ENCODE peak calls at places on chromosomes 11 and 22, in ten cellular contexts. B is NCI-H1105 treated with DMSO at 0.1 percent for 48 hours, L is fibroblast of gingiva, Q is NCI-H526 treated with DMSO at 0.1 percent for 48 hours, Y is NCI-H187 treated with DMSO at 0.1 percent for 48 hours, X is fibroblast of the conjunctiva, G is MCF 10A, K is GM12865, I is NCI-H2081 treated with DMSO at 0.1 percent for 48 hours, D is ecto neural progenitor cell. S is an unnamed sample.

GRCh38 chr22:46801331-46801811 is 38.9 kb downstream of the TBC1D22A start:
- DNase-seq in K (no peak), G (no peak), Q (no peak), I (no peak), L (no peak), Y (no peak), D (no peak), X (no peak), B (no peak), S (no peak)

GRCh38 chr22:28829358-28830181 is 29.2 kb upstream of the XBP1 start:
- DNase-seq in X (peak), Y (no peak), I (no peak), B (peak), Q (no peak), L (peak), K (peak), G (peak), D (peak), S (peak)

GRCh38 chr11:114274637-114275036 is 21.6 kb upstream of the NNMT start:
- DNase-seq in I (no peak), Q (no peak), K (no peak), B (no peak), D (peak), Y (no peak), G (no peak), L (no peak), X (no peak), S (no peak)

GRCh38 chr22:48338793-48339705 is 1488.6 kb downstream of the BRD1 start:
- DNase-seq in K (no peak), G (no peak), D (no peak), B (no peak), Y (no peak), I (no peak), X (no peak), Q (no peak), L (no peak), S (no peak)

GRCh38 chr22:48940266-48940987 is 887.2 kb downstream of the BRD1 start:
- DNase-seq in D (peak), B (no peak), L (no peak), G (no peak), Y (no peak), K (no peak), Q (no peak), X (no peak), I (no peak), S (no peak)

GRCh38 chr11:123904932-123905331 is 3.0 kb downstream of the OR8D4 start:
- DNase-seq in G (no peak), I (no peak), D (no peak), L (no peak), K (no peak), B (no peak), Y (no peak), Q (no peak), X (no peak), S (no peak)

GRCh38 chr11:59174664-59175033 is 2.7 kb downstream of the DTX4 start:
- DNase-seq in G (peak), K (peak), L (no peak), B (no peak), I (no peak), Y (no peak), D (no peak), Q (peak), X (no peak), S (peak)

GRCh38 chr22:43426816-43427215 is 15.0 kb downstream of the MPPED1 start:
- DNase-seq in B (no peak), D (no peak), K (no peak), G (no peak), L (no peak), X (no peak), Y (no peak), I (no peak), Q (no peak), S (no peak)

GRCh38 chr11:69881467-69882269 is 62.5 kb upstream of the FGF3 start:
- DNase-seq in Y (no peak), G (no peak), K (no peak), I (no peak), Q (no peak), X (no peak), B (no peak), D (peak), L (no peak), S (no peak)

S was measured in epithelial cell of esophagus.